ENCODE peak calls at places on chromosome 3, in six cellular contexts. G is RWPE1, U is mesothelial cell of epicardium, R is stomach, B is kidney epithelial cell, H is AG04450. D is an unnamed sample.

GRCh38 chr3:23754215-23754614 is 51.5 kb upstream of the UBE2E1 start:
- DNase-seq in G (no peak), U (no peak), R (no peak), B (no peak), H (no peak), D (no peak)

GRCh38 chr3:124032351-124032880 is 40.5 kb upstream of the ROPN1 start:
- DNase-seq in G (no peak), U (no peak), R (no peak), B (no peak), H (no peak), D (no peak)

GRCh38 chr3:156448300-156448699 is 106.6 kb downstream of the SSR3 start:
- DNase-seq in G (peak; percentile 14), U (no peak), R (no peak), B (no peak), H (no peak), D (peak; percentile 47)

GRCh38 chr3:155386817-155387403 is 93.4 kb upstream of the STRIT1 start:
- DNase-seq in G (no peak), U (no peak), R (no peak), B (no peak), H (no peak), D (no peak)

GRCh38 chr3:124347418-124347817 is 355.5 kb upstream of the ROPN1 start:
- DNase-seq in G (no peak), U (no peak), R (no peak), B (no peak), H (no peak), D (peak; percentile 11)

GRCh38 chr3:194840661-194841514 is 155.2 kb downstream of the FAM43A start:
- DNase-seq in G (no peak), U (no peak), R (no peak), B (no peak), H (no peak), D (peak; percentile 43)

GRCh38 chr3:79200456-79200855 is 567.3 kb downstream of the ROBO1 start:
- DNase-seq in G (no peak), U (no peak), R (no peak), B (no peak), H (no peak), D (no peak)

GRCh38 chr3:162677475-162677874 is 1180.9 kb downstream of the OTOL1 start:
- DNase-seq in G (no peak), U (no peak), R (no peak), B (no peak), H (no peak), D (no peak)

GRCh38 chr3:90184861-90185260 is 1077.4 kb downstream of the EPHA3 start:
- DNase-seq in G (no peak), U (no peak), R (no peak), B (peak; percentile 48), H (no peak), D (peak; percentile 44)

GRCh38 chr3:169505577-169506155 is 157.8 kb downstream of the MECOM start:
- DNase-seq in G (no peak), U (no peak), R (no peak), B (no peak), H (no peak), D (no peak)

GRCh38 chr3:78844307-78844706 is 923.5 kb downstream of the ROBO1 start:
- DNase-seq in G (no peak), U (no peak), R (no peak), B (no peak), H (no peak), D (no peak)

GRCh38 chr3:178392553-178392952 is 143.7 kb upstream of the KCNMB2 start:
- DNase-seq in G (no peak), U (no peak), R (no peak), B (no peak), H (no peak), D (peak; percentile 38)

GRCh38 chr3:177150218-177150916 is 46.9 kb downstream of the TBL1XR1 start:
- DNase-seq in G (no peak), U (no peak), R (no peak), B (no peak), H (no peak), D (no peak)

GRCh38 chr3:152202976-152203626 is 65.6 kb upstream of the MBNL1 start:
- DNase-seq in G (no peak), U (no peak), R (no peak), B (no peak), H (no peak), D (no peak)

GRCh38 chr3:146223401-146224373 is 27.2 kb downstream of the PLSCR4 start:
- DNase-seq in G (no peak), U (no peak), R (no peak), B (no peak), H (no peak), D (no peak)

GRCh38 chr3:46672349-46672695 is 21.2 kb downstream of the ALS2CL start:
- DNase-seq in G (no peak), U (no peak), R (no peak), B (no peak), H (no peak), D (no peak)

GRCh38 chr3:120114981-120115380 is 20.7 kb upstream of the GSK3B start:
- DNase-seq in G (no peak), U (no peak), R (no peak), B (no peak), H (peak; percentile 26), D (no peak)

GRCh38 chr3:173800154-173800553 is 402.6 kb downstream of the NLGN1 start:
- DNase-seq in G (no peak), U (no peak), R (no peak), B (no peak), H (no peak), D (no peak)

GRCh38 chr3:45509038-45509767 is 85.3 kb upstream of the LIMD1 start:
- DNase-seq in G (peak; percentile 26), U (no peak), R (no peak), B (peak; percentile 91), H (peak; percentile 93), D (peak; percentile 37)

GRCh38 chr3:52280046-52280445 is 1.6 kb upstream of the WDR82 start:
- DNase-seq in G (no peak), U (no peak), R (no peak), B (no peak), H (no peak), D (peak; percentile 43)

GRCh38 chr3:192570315-192570714 is 157.0 kb downstream of the FGF12 start:
- DNase-seq in G (no peak), U (no peak), R (no peak), B (no peak), H (no peak), D (no peak)

GRCh38 chr3:170908235-170909116 is at the start of gene EIF5A2:
- DNase-seq in G (peak; percentile 99), U (peak; percentile 50), R (peak; percentile 90), B (peak; percentile 76), H (peak; percentile 82), D (peak; percentile 88)
- TF ChIP-seq CTCF in G (no peak), U (no peak), R (no peak), B (no peak), H (no peak), D (no peak)

GRCh38 chr3:150544726-150545125 is 1.6 kb downstream of the SERP1 start:
- DNase-seq in G (no peak), U (no peak), R (no peak), B (no peak), H (no peak), D (peak; percentile 13)

GRCh38 chr3:150544040-150544439 is 2.3 kb downstream of the SERP1 start:
- DNase-seq in G (peak; percentile 24), U (no peak), R (no peak), B (peak; percentile 32), H (no peak), D (peak; percentile 35)

GRCh38 chr3:150543531-150543930 is 2.8 kb downstream of the SERP1 start:
- DNase-seq in G (no peak), U (no peak), R (no peak), B (no peak), H (no peak), D (no peak)

GRCh38 chr3:150545419-150546225 is 674 bp downstream of the SERP1 start:
- DNase-seq in G (peak; percentile 21), U (peak; percentile 24), R (peak; percentile 50), B (no peak), H (no peak), D (peak; percentile 30)

DNA sequence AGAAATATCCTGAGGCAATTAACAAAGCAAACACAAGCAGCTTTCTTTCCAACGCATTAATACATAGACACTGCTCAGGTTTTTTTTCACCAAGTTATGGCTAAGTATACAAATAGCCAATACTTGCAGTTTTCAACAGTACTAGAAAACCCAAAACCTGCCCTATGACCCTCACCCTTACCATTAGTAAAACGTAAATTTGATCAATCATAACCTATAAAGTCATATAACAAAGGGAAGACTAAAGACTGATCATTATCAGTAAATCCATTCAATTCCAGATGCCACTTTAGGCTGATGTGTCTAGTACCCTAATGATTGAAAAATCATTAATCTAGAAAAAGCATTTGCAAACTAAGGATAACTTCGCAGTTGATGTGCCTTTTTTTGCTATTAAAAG is 3.2 kb downstream of the SERP1 start:
- DNase-seq in G (no peak), U (no peak), R (no peak), B (no peak), H (no peak), D (no peak)
- TF ChIP-seq CTCF in G (no peak), U (no peak), R (no peak), B (no peak), H (no peak), D (no peak)

GRCh38 chr3:69791111-69791510 is 51.8 kb downstream of the MITF start:
- DNase-seq in G (no peak), U (no peak), R (peak; percentile 27), B (no peak), H (no peak), D (peak; percentile 85)

GRCh38 chr3:69787436-69788168 is 48.3 kb downstream of the MITF start:
- DNase-seq in G (peak; percentile 64), U (no peak), R (no peak), B (peak; percentile 75), H (peak; percentile 29), D (peak; percentile 56)

GRCh38 chr3:69786854-69787253 is 47.6 kb downstream of the MITF start:
- DNase-seq in G (no peak), U (no peak), R (no peak), B (no peak), H (no peak), D (no peak)

DNA sequence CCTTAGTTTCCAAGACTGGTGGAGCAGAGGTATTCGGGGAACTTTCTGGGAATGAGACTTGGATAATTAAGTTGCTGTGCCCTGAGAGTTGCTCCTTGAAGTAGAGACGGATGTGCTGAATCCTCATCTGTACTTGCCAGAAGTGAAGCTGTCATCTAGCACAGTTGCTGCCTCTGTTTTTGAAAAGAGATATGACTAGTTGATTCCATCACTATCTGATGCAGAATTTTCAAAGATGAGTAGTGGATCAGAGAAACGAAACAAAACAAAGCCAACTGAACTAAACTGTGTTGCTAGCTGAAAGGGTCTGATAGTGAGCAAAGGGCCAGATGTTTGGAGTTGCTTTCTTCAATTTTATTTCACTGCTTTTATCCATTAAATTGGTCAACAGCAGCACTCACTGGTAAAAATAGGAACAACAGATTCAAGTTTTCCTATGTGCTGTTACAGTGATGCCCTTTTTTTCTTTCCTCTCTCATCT is 52.7 kb downstream of the MITF start:
- DNase-seq in G (no peak), U (no peak), R (no peak), B (no peak), H (no peak), D (peak; percentile 44)
- TF ChIP-seq CTCF in G (peak; percentile 26), U (no peak), R (no peak), B (peak; percentile 50), H (peak; percentile 65), D (peak; percentile 71)

DNA sequence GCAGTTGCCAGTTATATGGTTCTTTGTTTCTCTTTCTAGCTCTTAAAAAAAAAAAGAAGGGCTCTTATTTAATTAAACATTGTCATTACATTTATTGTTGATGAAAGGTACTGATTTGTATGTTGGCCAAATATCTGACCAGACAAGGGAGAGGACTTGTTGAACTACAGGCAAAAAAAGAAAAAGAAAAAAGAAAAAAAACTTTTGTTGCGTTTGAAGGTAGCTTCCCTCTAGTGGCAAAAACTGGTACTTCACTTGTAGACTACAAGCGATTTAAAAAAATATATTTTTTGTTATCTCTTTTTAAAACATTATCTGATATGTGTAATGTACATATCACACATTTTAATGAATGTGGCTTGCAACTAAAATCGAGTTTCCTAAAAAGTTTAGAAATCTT is 280.6 kb downstream of the ROBO2 start:
- DNase-seq in G (no peak), U (no peak), R (no peak), B (no peak), H (peak; percentile 33), D (peak; percentile 36)
- TF ChIP-seq CTCF in G (peak; percentile 12), U (peak; percentile 100), R (no peak), B (peak; percentile 61), H (peak; percentile 80), D (peak; percentile 45)

D was measured in MCF 10A.